ENCODE peak calls at places on chromosomes 7 and 10, in ten cellular contexts. S is T1000; Y is CD8-positive, alpha-beta memory T cell; P is NCI-H774; K is LoVo; A is NCI-H748 treated with DMSO at 0.1 percent for 48 hours; X is activated naive CD4-positive, alpha-beta T cell; T is hypothalamus; I is H54; F is fibroblast of pulmonary artery. M is an unnamed sample.

GRCh38 chr7:27167916-27168264 is 2.6 kb upstream of the HOXA9 start:
- DNase-seq in I (no peak), P (no peak), K (peak), T (no peak), F (no peak), S (no peak), Y (no peak), X (no peak), A (no peak), M (no peak)

GRCh38 chr7:142516038-142516501 is 233.2 kb upstream of the PRSS1 start:
- DNase-seq in X (no peak), K (peak), T (no peak), S (peak), F (peak), A (peak), I (peak), Y (no peak), P (no peak), M (peak)

GRCh38 chr7:87316846-87317545 is 28.5 kb upstream of the CROT start:
- DNase-seq in X (no peak), Y (no peak), F (peak), K (peak), P (no peak), A (no peak), S (peak), I (no peak), T (no peak), M (peak)

GRCh38 chr7:47069385-47070076 is 512.4 kb downstream of the TNS3 start:
- DNase-seq in Y (no peak), X (no peak), T (no peak), F (no peak), S (no peak), I (no peak), K (no peak), P (no peak), A (no peak), M (peak)

GRCh38 chr7:157568785-157569584 is 232.2 kb downstream of the DNAJB6 start:
- DNase-seq in S (no peak), X (no peak), K (no peak), Y (peak), P (no peak), I (no peak), T (peak), F (peak), A (no peak), M (peak)

GRCh38 chr7:51129527-51130472 is 186.8 kb downstream of the COBL start:
- DNase-seq in X (no peak), I (no peak), P (no peak), T (no peak), A (no peak), S (no peak), F (no peak), Y (no peak), K (no peak), M (no peak)

GRCh38 chr7:34048445-34048844 is 143.1 kb downstream of the BMPER start:
- DNase-seq in Y (no peak), T (no peak), F (no peak), K (no peak), S (no peak), A (no peak), I (no peak), P (no peak), X (no peak), M (no peak)

GRCh38 chr7:107315821-107316220 is 147.0 kb downstream of the HBP1 start:
- DNase-seq in T (no peak), F (no peak), S (no peak), A (no peak), P (no peak), K (no peak), X (no peak), I (no peak), Y (no peak), M (no peak)

GRCh38 chr7:154794147-154794780 is 208.7 kb downstream of the PAXIP1 start:
- DNase-seq in X (no peak), P (no peak), A (no peak), I (no peak), S (no peak), T (no peak), K (no peak), Y (no peak), F (no peak), M (no peak)

GRCh38 chr7:55570218-55570873 is 2.0 kb downstream of the VOPP1 start:
- DNase-seq in K (no peak), Y (peak), I (no peak), X (no peak), P (no peak), F (no peak), A (no peak), S (no peak), T (no peak), M (peak)

GRCh38 chr7:139696547-139696946 is 81.3 kb downstream of the HIPK2 start:
- DNase-seq in Y (no peak), I (no peak), F (no peak), P (no peak), X (no peak), K (no peak), A (no peak), T (no peak), S (no peak), M (no peak)

GRCh38 chr10:86281396-86281795 is 85.2 kb downstream of the GRID1 start:
- DNase-seq in Y (no peak), T (no peak), P (no peak), X (no peak), F (no peak), S (no peak), I (no peak), K (no peak), A (no peak), M (no peak)

GRCh38 chr10:21807162-21807561 is 196.4 kb downstream of the DNAJC1 start:
- DNase-seq in I (no peak), X (no peak), A (no peak), F (no peak), Y (no peak), P (no peak), T (no peak), K (no peak), S (no peak), M (no peak)

GRCh38 chr10:15485684-15486316 is 114.7 kb upstream of the FAM171A1 start:
- DNase-seq in A (no peak), P (no peak), S (no peak), F (peak), T (no peak), Y (no peak), I (no peak), X (no peak), K (no peak), M (no peak)

GRCh38 chr10:88408111-88408510 is 175.0 kb downstream of the RNLS start:
- DNase-seq in T (no peak), I (no peak), F (no peak), Y (no peak), P (no peak), K (no peak), S (no peak), X (no peak), A (no peak), M (no peak)

GRCh38 chr7:155212301-155213015 is 85.2 kb upstream of the INSIG1 start:
- DNase-seq in I (no peak), T (no peak), X (no peak), Y (no peak), K (no peak), S (no peak), P (no peak), A (no peak), F (no peak), M (no peak)

GRCh38 chr10:82463165-82463564 is 588.2 kb downstream of the NRG3 start:
- DNase-seq in S (no peak), X (no peak), F (no peak), T (no peak), I (no peak), A (no peak), P (no peak), K (no peak), Y (no peak), M (no peak)

GRCh38 chr7:149872419-149873073 is 1.2 kb upstream of the ATP6V0E2 start:
- DNase-seq in I (peak), A (peak), F (peak), Y (no peak), S (no peak), X (no peak), P (peak), T (peak), K (peak), M (peak)

GRCh38 chr10:131115321-131115720 is 196.2 kb downstream of the TCERG1L start:
- DNase-seq in I (no peak), F (no peak), A (no peak), P (no peak), X (no peak), Y (no peak), S (no peak), K (no peak), T (no peak), M (no peak)

GRCh38 chr7:116258734-116259133 is 48.4 kb downstream of the TES start:
- DNase-seq in F (peak), P (peak), I (no peak), Y (peak), X (no peak), S (no peak), A (peak), T (peak), K (peak), M (peak)

M was measured in endothelial cell of umbilical vein.